ENCODE peak calls at places on chromosome 2, in eight cellular contexts. Y is Kasumi-1; G is stimulated activated CD4-positive, alpha-beta T cell treated with anti-CD3 and anti-CD28 coated beads, Interleukin-15, amount 100 ng/mL, for 24 hours; T is AG08396; W is CD4-positive, CD25-positive, alpha-beta regulatory T cell; M is neural crest cell; R is activated naive CD4-positive, alpha-beta T cell; B is sciatic nerve. X is an unnamed sample.

GRCh38 chr2:147045113-147045512 is 799.7 kb upstream of the ACVR2A start:
- DNase-seq in Y (peak), G (peak), T (peak), W (peak), M (peak), R (no peak), B (no peak), X (no peak)

GRCh38 chr2:100241236-100241635 is 81.1 kb downstream of the LONRF2 start:
- DNase-seq in Y (no peak), G (no peak), T (no peak), W (no peak), M (no peak), R (no peak), B (no peak), X (no peak)

GRCh38 chr2:232330068-232330999 is 48.2 kb upstream of the ALPP start:
- DNase-seq in Y (no peak), G (no peak), T (no peak), W (no peak), M (no peak), R (no peak), B (no peak), X (no peak)

GRCh38 chr2:238700122-238700457 is 147.8 kb upstream of the TWIST2 start:
- DNase-seq in Y (no peak), G (no peak), T (peak), W (no peak), M (no peak), R (no peak), B (no peak), X (no peak)

GRCh38 chr2:26668041-26668440 is 24.5 kb upstream of the KCNK3 start:
- DNase-seq in Y (no peak), G (no peak), T (no peak), W (no peak), M (no peak), R (no peak), B (no peak), X (no peak)

GRCh38 chr2:145258903-145259579 is 739.1 kb upstream of the ZEB2 start:
- DNase-seq in Y (peak), G (peak), T (no peak), W (no peak), M (no peak), R (no peak), B (no peak), X (no peak)

GRCh38 chr2:216636570-216637450 is 3.6 kb downstream of the IGFBP2 start:
- DNase-seq in Y (no peak), G (no peak), T (no peak), W (no peak), M (peak), R (no peak), B (no peak), X (no peak)

GRCh38 chr2:170587937-170588336 is 127.2 kb upstream of the SP5 start:
- DNase-seq in Y (no peak), G (no peak), T (no peak), W (no peak), M (no peak), R (no peak), B (no peak), X (no peak)

GRCh38 chr2:150472122-150472899 is 15.2 kb downstream of the RND3 start:
- DNase-seq in Y (peak), G (no peak), T (no peak), W (no peak), M (no peak), R (no peak), B (no peak), X (no peak)